ENCODE peak calls at places on chromosomes 2 and 18, in six cellular contexts. J is HFFc6, K is neural progenitor cell, N is colonic mucosa, P is progenitor cell of endocrine pancreas, M is glutamatergic neuron. A is an unnamed sample.

GRCh38 chr2:229492034-229492433 is 220.9 kb upstream of the PID1 start:
- DNase-seq in P (no peak), N (no peak), M (no peak), K (no peak), J (no peak), A (no peak)

GRCh38 chr2:211453311-211453894 is 897.0 kb downstream of the CPS1 start:
- DNase-seq in K (no peak), P (no peak), M (no peak), N (no peak), J (no peak), A (no peak)

GRCh38 chr2:38494394-38494793 is 108.3 kb downstream of the HNRNPLL start:
- DNase-seq in K (no peak), M (no peak), J (no peak), P (no peak), N (no peak), A (no peak)

GRCh38 chr18:59918320-59918755 is 18.5 kb downstream of the PMAIP1 start:
- DNase-seq in J (no peak), K (peak; percentile 27), P (no peak), M (peak; percentile 33), N (peak; percentile 36), A (peak; percentile 23)

GRCh38 chr2:196987654-196988364 is 61.3 kb upstream of the PGAP1 start:
- DNase-seq in K (peak; percentile 6), P (no peak), N (no peak), M (no peak), J (peak; percentile 97), A (no peak)

GRCh38 chr18:58502628-58503027 is 126.3 kb downstream of the ALPK2 start:
- DNase-seq in J (no peak), M (no peak), N (peak; percentile 50), P (no peak), K (no peak), A (no peak)

GRCh38 chr2:8888963-8889362 is 51.5 kb upstream of the KIDINS220 start:
- DNase-seq in N (no peak), P (no peak), J (no peak), K (peak; percentile 5), M (no peak), A (no peak)

GRCh38 chr2:77720115-77720514 is 197.9 kb upstream of the LRRTM4 start:
- DNase-seq in N (no peak), M (no peak), K (no peak), P (no peak), J (no peak), A (no peak)

GRCh38 chr2:74516070-74516633 is 1.9 kb downstream of the TLX2 start:
- DNase-seq in J (no peak), P (peak; percentile 37), K (peak; percentile 82), N (peak; percentile 77), M (peak; percentile 78), A (peak; percentile 65)

GRCh38 chr18:11570770-11571169 is 38.6 kb upstream of the SLC35G4 start:
- DNase-seq in M (no peak), K (no peak), N (no peak), J (no peak), P (no peak), A (no peak)
- TF ChIP-seq CTCF in M (peak; percentile 17), K (peak; percentile 48), N (no peak), J (peak; percentile 64), P (peak; percentile 28), A (no peak)

DNA sequence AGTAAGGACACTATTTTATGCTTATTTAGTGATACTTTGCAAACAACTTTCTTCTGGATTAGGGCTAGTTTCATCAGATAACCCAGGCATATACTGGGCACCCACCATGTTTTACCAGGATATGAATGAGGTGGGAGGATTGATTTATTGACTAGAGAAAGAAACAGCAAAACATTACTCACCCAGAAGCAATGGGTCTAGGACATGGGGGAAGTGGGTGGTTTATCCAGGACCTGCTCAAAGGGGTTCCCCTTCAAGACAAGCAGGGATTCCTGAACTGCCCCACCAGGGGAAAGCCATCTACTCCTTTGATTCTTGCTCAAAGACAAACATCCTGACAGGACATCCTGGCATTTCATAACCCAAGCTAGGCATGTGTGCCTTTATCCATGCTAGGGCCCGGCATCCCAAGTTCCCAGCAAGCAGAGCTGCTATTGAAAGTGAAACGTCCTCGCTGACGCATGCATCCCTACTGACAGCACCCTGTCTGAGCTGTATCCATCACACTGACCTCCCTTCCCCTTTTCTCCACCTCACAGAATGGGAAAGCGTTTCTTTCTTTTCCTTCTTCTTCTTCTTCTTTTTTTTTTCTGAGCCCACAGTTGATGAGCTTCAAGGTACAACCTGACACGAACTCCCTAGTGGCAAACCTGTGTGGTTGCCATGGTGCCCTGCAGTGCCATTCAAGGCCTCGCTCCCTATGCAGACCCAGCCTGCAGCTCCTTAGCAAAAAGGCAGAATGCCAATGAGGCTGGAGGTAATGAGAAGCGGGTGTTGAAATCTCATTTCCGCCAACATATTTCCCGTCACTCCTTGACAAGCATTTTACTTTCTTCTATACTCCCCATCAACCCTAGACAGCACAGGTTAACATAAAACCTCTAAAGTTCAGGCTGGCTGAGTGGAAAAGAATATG is 70.5 kb downstream of the CLHC1 start:
- DNase-seq in M (no peak), J (no peak), N (no peak), P (no peak), K (no peak), A (no peak)
- TF ChIP-seq CTCF in M (no peak), J (no peak), N (no peak), P (no peak), K (no peak), A (no peak)

DNA sequence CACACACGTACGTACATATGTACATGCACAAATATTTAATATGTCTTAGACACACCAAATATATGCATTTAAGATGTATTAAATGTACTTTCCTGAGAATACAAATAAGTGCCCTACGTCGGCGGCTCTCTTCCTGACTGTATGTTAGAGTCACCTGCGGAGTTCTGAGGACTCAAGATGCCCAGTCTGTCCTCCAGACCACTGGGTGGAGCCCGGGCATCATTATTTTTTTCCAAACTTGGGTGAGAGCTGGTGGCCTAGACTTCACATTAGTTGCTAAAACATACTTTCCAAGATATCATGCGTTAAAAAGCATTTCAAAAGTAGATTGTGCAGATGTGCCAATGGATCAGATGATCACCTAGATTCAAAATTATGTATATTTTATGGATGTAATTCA is 2.9 kb downstream of the IL18R1 start:
- DNase-seq in P (no peak), K (no peak), J (no peak), M (no peak), N (no peak), A (no peak)
- TF ChIP-seq CTCF in P (no peak), K (no peak), J (no peak), M (no peak), N (no peak), A (no peak)

DNA sequence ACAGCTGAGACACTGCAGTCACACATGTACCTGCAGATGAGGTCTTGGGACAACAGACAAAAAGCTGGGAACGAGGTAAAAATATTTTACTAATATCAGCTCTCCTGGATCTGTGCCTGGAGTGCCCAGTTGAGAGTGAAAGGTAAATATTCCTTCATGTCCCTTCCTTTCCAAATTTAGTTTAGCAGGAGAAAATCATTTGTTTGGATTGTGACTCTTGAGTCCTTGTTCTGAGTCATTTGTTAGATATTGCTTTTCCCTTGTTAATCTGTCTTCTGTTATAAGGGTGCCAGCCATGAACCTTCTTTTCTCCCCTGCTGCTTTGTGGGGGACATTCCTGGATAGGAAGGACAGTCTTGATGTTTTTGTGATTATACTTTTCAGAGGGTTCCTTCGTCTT is 329.2 kb downstream of the DSC3 start:
- DNase-seq in M (no peak), J (no peak), N (no peak), K (no peak), P (no peak), A (no peak)
- TF ChIP-seq CTCF in M (no peak), J (no peak), N (no peak), K (no peak), P (no peak), A (no peak)

DNA sequence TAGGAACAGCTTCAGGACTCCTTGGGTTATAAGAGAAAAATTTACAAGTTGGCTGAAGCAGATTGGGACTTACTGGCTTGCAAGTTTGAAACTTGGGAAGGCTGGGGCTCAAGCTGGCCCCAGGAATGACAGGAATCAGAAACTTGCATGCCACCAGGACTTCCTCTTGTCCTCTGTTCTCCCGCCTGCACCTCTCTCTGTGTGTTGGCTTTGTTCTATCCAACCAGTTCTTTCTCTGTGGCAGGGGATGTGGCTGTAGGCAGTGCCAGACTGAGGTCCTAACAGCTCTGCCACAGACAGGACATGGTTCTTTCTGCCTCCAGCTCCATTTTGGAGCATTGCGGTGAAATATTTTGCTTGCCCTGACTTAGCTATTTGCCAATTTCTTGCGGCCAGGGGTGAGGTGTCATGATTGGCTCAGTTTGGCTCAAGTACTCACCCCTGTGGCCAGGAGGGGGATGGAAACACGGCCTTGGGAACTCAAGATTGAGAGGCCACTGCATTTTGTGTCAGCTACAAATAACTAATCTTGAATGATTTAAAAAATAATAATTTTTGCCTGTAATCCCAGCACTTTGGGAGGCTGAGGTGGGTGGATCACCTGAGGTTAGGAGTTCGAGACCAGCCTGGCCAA is 48.9 kb downstream of the MEP1B start:
- DNase-seq in J (no peak), M (no peak), K (no peak), N (no peak), P (no peak), A (no peak)
- TF ChIP-seq CTCF in J (no peak), M (no peak), K (peak; percentile 12), N (no peak), P (no peak), A (no peak)

A was measured in natural killer cell.